ENCODE peak calls at places on chromosomes 5 and 9, in five cellular contexts. F is aorta, J is pancreas, I is T-helper 2 cell, U is HuH-7.5. O is an unnamed sample.

GRCh38 chr5:80399553-80400239 is 8.2 kb upstream of the ZFYVE16 start:
- DNase-seq in F (no peak), I (no peak), U (no peak), J (no peak), O (no peak)

GRCh38 chr9:72037571-72037970 is 22.8 kb downstream of the C9orf57 start:
- DNase-seq in I (no peak), U (no peak), F (no peak), J (no peak), O (no peak)

GRCh38 chr9:79667716-79668458 is 96.1 kb downstream of the TLE4 start:
- DNase-seq in I (no peak), U (peak), F (no peak), J (peak), O (no peak)

GRCh38 chr5:139422307-139422893 is 16.9 kb downstream of the DNAJC18 start:
- DNase-seq in F (no peak), I (peak), J (peak), U (peak), O (no peak)

GRCh38 chr5:27702339-27702820 is 664.0 kb upstream of the CDH9 start:
- DNase-seq in J (no peak), U (peak), F (no peak), I (no peak), O (no peak)

GRCh38 chr5:116864157-116864837 is 289.7 kb upstream of the SEMA6A start:
- DNase-seq in J (no peak), U (no peak), F (no peak), I (no peak), O (no peak)

GRCh38 chr9:92641092-92641809 is 28.7 kb downstream of the IPPK start:
- DNase-seq in I (no peak), J (no peak), U (no peak), F (no peak), O (no peak)

GRCh38 chr5:42949348-42950090 is 90.6 kb downstream of the ANXA2R start:
- DNase-seq in F (peak), U (peak), J (peak), I (peak), O (no peak)

GRCh38 chr5:113345261-113345940 is 89.4 kb downstream of the TSSK1B start:
- DNase-seq in J (no peak), I (no peak), U (no peak), F (no peak), O (no peak)